ENCODE peak calls at places on chromosome 7, in eight cellular contexts. One of them, this sample, is unnamed.

GRCh38 chr7:86469680-86470295 is 173.9 kb upstream of the GRM3 start:
- DNase-seq in foreskin fibroblast: peak
- DNase-seq in COR-L47: peak
- DNase-seq in EL: peak
- DNase-seq in ELR: peak
- DNase-seq in body of pancreas: peak
- DNase-seq in cerebellar cortex: peak
- DNase-seq in HFF-Myc: peak
- DNase-seq in this sample: peak

GRCh38 chr7:2990949-2991470 is 52.7 kb downstream of the CARD11 start:
- DNase-seq in COR-L47: no peak
- DNase-seq in body of pancreas: no peak
- DNase-seq in EL: no peak
- DNase-seq in HFF-Myc: no peak
- DNase-seq in cerebellar cortex: no peak
- DNase-seq in foreskin fibroblast: no peak
- DNase-seq in ELR: no peak
- DNase-seq in this sample: no peak

GRCh38 chr7:142012825-142013506 is 17.3 kb downstream of the MGAM start:
- DNase-seq in body of pancreas: no peak
- DNase-seq in COR-L47: no peak
- DNase-seq in EL: peak
- DNase-seq in foreskin fibroblast: no peak
- DNase-seq in ELR: peak
- DNase-seq in cerebellar cortex: no peak
- DNase-seq in HFF-Myc: no peak
- DNase-seq in this sample: no peak

GRCh38 chr7:32218741-32219283 is 148.6 kb upstream of the PDE1C start:
- DNase-seq in HFF-Myc: no peak
- DNase-seq in COR-L47: no peak
- DNase-seq in foreskin fibroblast: no peak
- DNase-seq in cerebellar cortex: peak
- DNase-seq in ELR: no peak
- DNase-seq in body of pancreas: no peak
- DNase-seq in EL: no peak
- DNase-seq in this sample: no peak

GRCh38 chr7:12257582-12257981 is 46.5 kb downstream of the TMEM106B start:
- DNase-seq in COR-L47: no peak
- DNase-seq in cerebellar cortex: no peak
- DNase-seq in HFF-Myc: no peak
- DNase-seq in body of pancreas: no peak
- DNase-seq in EL: peak
- DNase-seq in foreskin fibroblast: peak
- DNase-seq in ELR: peak
- DNase-seq in this sample: no peak

GRCh38 chr7:102431617-102432298 is 1.6 kb upstream of the ORAI2 start:
- DNase-seq in ELR: no peak
- DNase-seq in COR-L47: no peak
- DNase-seq in HFF-Myc: no peak
- DNase-seq in cerebellar cortex: peak
- DNase-seq in foreskin fibroblast: no peak
- DNase-seq in body of pancreas: no peak
- DNase-seq in EL: no peak
- DNase-seq in this sample: no peak

GRCh38 chr7:50779427-50779826 is 3.3 kb downstream of the GRB10 start:
- DNase-seq in body of pancreas: no peak
- DNase-seq in EL: no peak
- DNase-seq in COR-L47: no peak
- DNase-seq in cerebellar cortex: no peak
- DNase-seq in HFF-Myc: no peak
- DNase-seq in foreskin fibroblast: no peak
- DNase-seq in ELR: no peak
- DNase-seq in this sample: no peak

GRCh38 chr7:143892527-143893300 is 9.3 kb downstream of the TCAF1 start:
- DNase-seq in body of pancreas: no peak
- DNase-seq in COR-L47: peak
- DNase-seq in ELR: peak
- DNase-seq in HFF-Myc: no peak
- DNase-seq in cerebellar cortex: no peak
- DNase-seq in EL: peak
- DNase-seq in foreskin fibroblast: peak
- DNase-seq in this sample: no peak

GRCh38 chr7:71364559-71364958 is 232.6 kb downstream of the GALNT17 start:
- DNase-seq in body of pancreas: no peak
- DNase-seq in EL: no peak
- DNase-seq in cerebellar cortex: no peak
- DNase-seq in foreskin fibroblast: no peak
- DNase-seq in HFF-Myc: no peak
- DNase-seq in ELR: no peak
- DNase-seq in COR-L47: no peak
- DNase-seq in this sample: no peak

GRCh38 chr7:121714559-121715303 is 158.2 kb upstream of the PTPRZ1 start:
- DNase-seq in body of pancreas: peak
- DNase-seq in foreskin fibroblast: no peak
- DNase-seq in EL: no peak
- DNase-seq in COR-L47: no peak
- DNase-seq in ELR: no peak
- DNase-seq in HFF-Myc: no peak
- DNase-seq in cerebellar cortex: no peak
- DNase-seq in this sample: no peak

GRCh38 chr7:150451097-150451793 is 815 bp downstream of the GIMAP8 start:
- DNase-seq in ELR: no peak
- DNase-seq in body of pancreas: no peak
- DNase-seq in cerebellar cortex: no peak
- DNase-seq in HFF-Myc: no peak
- DNase-seq in COR-L47: no peak
- DNase-seq in EL: no peak
- DNase-seq in foreskin fibroblast: no peak
- DNase-seq in this sample: no peak

GRCh38 chr7:4134204-4134603 is 547.9 kb upstream of the FOXK1 start:
- DNase-seq in body of pancreas: peak
- DNase-seq in COR-L47: no peak
- DNase-seq in foreskin fibroblast: no peak
- DNase-seq in HFF-Myc: no peak
- DNase-seq in ELR: no peak
- DNase-seq in EL: no peak
- DNase-seq in cerebellar cortex: no peak
- DNase-seq in this sample: no peak

GRCh38 chr7:16345979-16346958 is 75.1 kb downstream of the CRPPA start:
- DNase-seq in HFF-Myc: peak
- DNase-seq in cerebellar cortex: no peak
- DNase-seq in COR-L47: no peak
- DNase-seq in EL: peak
- DNase-seq in ELR: peak
- DNase-seq in foreskin fibroblast: peak
- DNase-seq in body of pancreas: no peak
- DNase-seq in this sample: no peak

GRCh38 chr7:39428221-39428620 is 138.0 kb upstream of the YAE1 start:
- DNase-seq in COR-L47: no peak
- DNase-seq in foreskin fibroblast: peak
- DNase-seq in HFF-Myc: no peak
- DNase-seq in cerebellar cortex: no peak
- DNase-seq in EL: peak
- DNase-seq in body of pancreas: no peak
- DNase-seq in ELR: peak
- DNase-seq in this sample: no peak

GRCh38 chr7:138838166-138838565 is 40.2 kb upstream of the ATP6V0A4 start:
- DNase-seq in COR-L47: no peak
- DNase-seq in ELR: no peak
- DNase-seq in HFF-Myc: no peak
- DNase-seq in cerebellar cortex: no peak
- DNase-seq in foreskin fibroblast: no peak
- DNase-seq in body of pancreas: no peak
- DNase-seq in EL: no peak
- DNase-seq in this sample: no peak

GRCh38 chr7:27814054-27814453 is 74.1 kb downstream of the TAX1BP1 start:
- DNase-seq in EL: no peak
- DNase-seq in body of pancreas: no peak
- DNase-seq in COR-L47: no peak
- DNase-seq in cerebellar cortex: no peak
- DNase-seq in HFF-Myc: no peak
- DNase-seq in ELR: no peak
- DNase-seq in foreskin fibroblast: no peak
- DNase-seq in this sample: no peak

GRCh38 chr7:139725077-139725476 is 52.7 kb downstream of the HIPK2 start:
- DNase-seq in HFF-Myc: peak
- DNase-seq in foreskin fibroblast: peak
- DNase-seq in cerebellar cortex: no peak
- DNase-seq in ELR: peak
- DNase-seq in EL: peak
- DNase-seq in COR-L47: no peak
- DNase-seq in body of pancreas: no peak
- DNase-seq in this sample: no peak

GRCh38 chr7:116316838-116317612 is 106.7 kb downstream of the TES start:
- DNase-seq in ELR: peak
- DNase-seq in HFF-Myc: peak
- DNase-seq in body of pancreas: peak
- DNase-seq in COR-L47: no peak
- DNase-seq in foreskin fibroblast: peak
- DNase-seq in EL: peak
- DNase-seq in cerebellar cortex: no peak
- DNase-seq in this sample: peak

GRCh38 chr7:74033372-74034311 is 5.7 kb downstream of the ELN start:
- DNase-seq in EL: no peak
- DNase-seq in HFF-Myc: no peak
- DNase-seq in foreskin fibroblast: no peak
- DNase-seq in COR-L47: peak
- DNase-seq in cerebellar cortex: no peak
- DNase-seq in body of pancreas: peak
- DNase-seq in ELR: no peak
- DNase-seq in this sample: no peak

GRCh38 chr7:50335795-50336754 is 31.6 kb downstream of the IKZF1 start:
- DNase-seq in EL: no peak
- DNase-seq in HFF-Myc: no peak
- DNase-seq in cerebellar cortex: no peak
- DNase-seq in ELR: no peak
- DNase-seq in COR-L47: peak
- DNase-seq in body of pancreas: no peak
- DNase-seq in foreskin fibroblast: no peak
- DNase-seq in this sample: no peak

GRCh38 chr7:47267346-47267745 is 314.6 kb downstream of the TNS3 start:
- DNase-seq in body of pancreas: no peak
- DNase-seq in HFF-Myc: no peak
- DNase-seq in ELR: no peak
- DNase-seq in cerebellar cortex: no peak
- DNase-seq in EL: no peak
- DNase-seq in foreskin fibroblast: no peak
- DNase-seq in COR-L47: no peak
- DNase-seq in this sample: no peak

GRCh38 chr7:98282727-98283126 is 1.2 kb downstream of the BRI3 start:
- DNase-seq in COR-L47: no peak
- DNase-seq in ELR: peak
- DNase-seq in body of pancreas: no peak
- DNase-seq in cerebellar cortex: no peak
- DNase-seq in EL: peak
- DNase-seq in foreskin fibroblast: no peak
- DNase-seq in HFF-Myc: no peak
- DNase-seq in this sample: no peak

GRCh38 chr7:102872460-102872859 is 40.3 kb upstream of the LRRC17 start:
- DNase-seq in body of pancreas: no peak
- DNase-seq in COR-L47: no peak
- DNase-seq in EL: peak
- DNase-seq in cerebellar cortex: no peak
- DNase-seq in foreskin fibroblast: peak
- DNase-seq in ELR: peak
- DNase-seq in HFF-Myc: peak
- DNase-seq in this sample: no peak

GRCh38 chr7:95933618-95934017 is 161.3 kb downstream of the DYNC1I1 start:
- DNase-seq in COR-L47: peak
- DNase-seq in HFF-Myc: no peak
- DNase-seq in EL: no peak
- DNase-seq in cerebellar cortex: no peak
- DNase-seq in body of pancreas: no peak
- DNase-seq in foreskin fibroblast: no peak
- DNase-seq in ELR: no peak
- DNase-seq in this sample: no peak

GRCh38 chr7:127158659-127159058 is 94.1 kb downstream of the GRM8 start:
- DNase-seq in cerebellar cortex: no peak
- DNase-seq in foreskin fibroblast: no peak
- DNase-seq in body of pancreas: no peak
- DNase-seq in COR-L47: no peak
- DNase-seq in ELR: peak
- DNase-seq in EL: no peak
- DNase-seq in HFF-Myc: no peak
- DNase-seq in this sample: no peak